ENCODE peak calls at places on chromosome 15, in nine cellular contexts. One of them, this sample, is unnamed.

GRCh38 chr15:80613762-80614365 is 81.2 kb upstream of the ABHD17C start:
- DNase-seq in lung microvascular endothelial cell: no peak
- DNase-seq in thoracic aorta: no peak
- DNase-seq in NAMALWA: no peak
- DNase-seq in naive B cell: no peak
- DNase-seq in nucleus accumbens: no peak
- DNase-seq in cardiac muscle cell: no peak
- DNase-seq in H9: no peak
- DNase-seq in NCI-H1105 treated with DMSO at 0.1 percent for 48 hours: no peak
- DNase-seq in this sample: no peak

GRCh38 chr15:42694398-42694797 is 42.5 kb downstream of the CDAN1 start:
- DNase-seq in lung microvascular endothelial cell: no peak
- DNase-seq in thoracic aorta: no peak
- DNase-seq in NAMALWA: no peak
- DNase-seq in naive B cell: no peak
- DNase-seq in nucleus accumbens: no peak
- DNase-seq in cardiac muscle cell: no peak
- DNase-seq in H9: no peak
- DNase-seq in NCI-H1105 treated with DMSO at 0.1 percent for 48 hours: no peak
- DNase-seq in this sample: no peak

GRCh38 chr15:39685999-39686613 is 96.5 kb downstream of the FSIP1 start:
- DNase-seq in lung microvascular endothelial cell: peak
- DNase-seq in thoracic aorta: no peak
- DNase-seq in NAMALWA: peak
- DNase-seq in naive B cell: peak
- DNase-seq in nucleus accumbens: no peak
- DNase-seq in cardiac muscle cell: peak
- DNase-seq in H9: no peak
- DNase-seq in NCI-H1105 treated with DMSO at 0.1 percent for 48 hours: peak
- DNase-seq in this sample: no peak

GRCh38 chr15:76065267-76065666 is 5.5 kb downstream of the TMEM266 start:
- DNase-seq in lung microvascular endothelial cell: no peak
- DNase-seq in thoracic aorta: no peak
- DNase-seq in NAMALWA: no peak
- DNase-seq in naive B cell: no peak
- DNase-seq in nucleus accumbens: no peak
- DNase-seq in cardiac muscle cell: no peak
- DNase-seq in H9: no peak
- DNase-seq in NCI-H1105 treated with DMSO at 0.1 percent for 48 hours: no peak
- DNase-seq in this sample: no peak

GRCh38 chr15:59532770-59533379 is 78.7 kb upstream of the GCNT3 start:
- DNase-seq in lung microvascular endothelial cell: peak
- DNase-seq in thoracic aorta: no peak
- DNase-seq in NAMALWA: peak
- DNase-seq in naive B cell: peak
- DNase-seq in nucleus accumbens: no peak
- DNase-seq in cardiac muscle cell: peak
- DNase-seq in H9: no peak
- DNase-seq in NCI-H1105 treated with DMSO at 0.1 percent for 48 hours: peak
- DNase-seq in this sample: peak

GRCh38 chr15:78224024-78224413 is 10.3 kb downstream of the ACSBG1 start:
- DNase-seq in lung microvascular endothelial cell: no peak
- DNase-seq in thoracic aorta: no peak
- DNase-seq in NAMALWA: no peak
- DNase-seq in naive B cell: no peak
- DNase-seq in nucleus accumbens: no peak
- DNase-seq in cardiac muscle cell: peak
- DNase-seq in H9: no peak
- DNase-seq in NCI-H1105 treated with DMSO at 0.1 percent for 48 hours: no peak
- DNase-seq in this sample: no peak

GRCh38 chr15:77831989-77832388 is 199.3 kb upstream of the LINGO1 start:
- DNase-seq in lung microvascular endothelial cell: no peak
- DNase-seq in thoracic aorta: no peak
- DNase-seq in NAMALWA: no peak
- DNase-seq in naive B cell: no peak
- DNase-seq in nucleus accumbens: no peak
- DNase-seq in cardiac muscle cell: peak
- DNase-seq in H9: no peak
- DNase-seq in NCI-H1105 treated with DMSO at 0.1 percent for 48 hours: no peak
- DNase-seq in this sample: peak

GRCh38 chr15:35751421-35752133 is 205.6 kb upstream of the DPH6 start:
- DNase-seq in lung microvascular endothelial cell: peak
- DNase-seq in thoracic aorta: peak
- DNase-seq in NAMALWA: peak
- DNase-seq in naive B cell: peak
- DNase-seq in nucleus accumbens: peak
- DNase-seq in cardiac muscle cell: peak
- DNase-seq in H9: peak
- DNase-seq in NCI-H1105 treated with DMSO at 0.1 percent for 48 hours: peak
- DNase-seq in this sample: peak

GRCh38 chr15:29044506-29044905 is 158.7 kb downstream of the APBA2 start:
- DNase-seq in lung microvascular endothelial cell: no peak
- DNase-seq in thoracic aorta: no peak
- DNase-seq in NAMALWA: no peak
- DNase-seq in naive B cell: no peak
- DNase-seq in nucleus accumbens: no peak
- DNase-seq in cardiac muscle cell: no peak
- DNase-seq in H9: no peak
- DNase-seq in NCI-H1105 treated with DMSO at 0.1 percent for 48 hours: no peak
- DNase-seq in this sample: no peak

GRCh38 chr15:42933886-42934667 is 13.5 kb upstream of the TTBK2 start:
- DNase-seq in lung microvascular endothelial cell: no peak
- DNase-seq in thoracic aorta: no peak
- DNase-seq in NAMALWA: no peak
- DNase-seq in naive B cell: no peak
- DNase-seq in nucleus accumbens: no peak
- DNase-seq in cardiac muscle cell: no peak
- DNase-seq in H9: no peak
- DNase-seq in NCI-H1105 treated with DMSO at 0.1 percent for 48 hours: no peak
- DNase-seq in this sample: no peak

This sample was measured in left cardiac atrium.